ENCODE peak calls at places on chromosomes 7 and 10, in nine cellular contexts. O is AG04449, D is DND-41, T is tibial artery, W is progenitor cell of endocrine pancreas, M is B cell, G is glutamatergic neuron, B is IMR-90, E is transverse colon. N is an unnamed sample.

GRCh38 chr10:2791774-2792443 is 275.4 kb upstream of the PFKP start:
- DNase-seq in O (no peak), D (peak; percentile 76), T (no peak), W (no peak), M (no peak), G (no peak), B (no peak), E (no peak), N (peak; percentile 75)

GRCh38 chr7:83934118-83934734 is 260.4 kb downstream of the SEMA3A start:
- DNase-seq in O (no peak), D (no peak), T (no peak), W (no peak), M (no peak), G (no peak), B (peak; percentile 9), E (no peak), N (no peak)

GRCh38 chr10:650691-651615 is 38.5 kb downstream of the DIP2C start:
- DNase-seq in O (peak; percentile 28), D (no peak), T (no peak), W (no peak), M (peak; percentile 18), G (no peak), B (peak; percentile 78), E (no peak), N (no peak)

GRCh38 chr10:132804785-132805426 is 19.0 kb upstream of the NKX6-2 start:
- DNase-seq in O (no peak), D (no peak), T (no peak), W (no peak), M (no peak), G (peak; percentile 28), B (no peak), E (no peak), N (no peak)

GRCh38 chr7:98301693-98302470 is 20.4 kb downstream of the BRI3 start:
- DNase-seq in O (no peak), D (no peak), T (no peak), W (no peak), M (no peak), G (no peak), B (no peak), E (no peak), N (no peak)

GRCh38 chr10:87659571-87660483 is at the start of gene PAPSS2:
- DNase-seq in O (no peak), D (no peak), T (peak; percentile 70), W (peak; percentile 35), M (peak; percentile 49), G (peak; percentile 69), B (peak; percentile 68), E (peak; percentile 74), N (peak; percentile 25)

GRCh38 chr7:100895956-100896742 is 461 bp upstream of the ACHE start:
- DNase-seq in O (no peak), D (no peak), T (no peak), W (no peak), M (peak; percentile 62), G (peak; percentile 73), B (no peak), E (peak; percentile 78), N (peak; percentile 46)

GRCh38 chr7:83836028-83836427 is 187.1 kb upstream of the SEMA3E start:
- DNase-seq in O (no peak), D (no peak), T (no peak), W (no peak), M (no peak), G (no peak), B (no peak), E (no peak), N (no peak)

GRCh38 chr7:137354361-137354760 is 10.8 kb upstream of the PTN start:
- DNase-seq in O (no peak), D (no peak), T (no peak), W (no peak), M (no peak), G (no peak), B (peak; percentile 69), E (no peak), N (no peak)

GRCh38 chr7:96727534-96728088 is 18.0 kb upstream of the SEM1 start:
- DNase-seq in O (no peak), D (no peak), T (no peak), W (no peak), M (no peak), G (no peak), B (no peak), E (no peak), N (no peak)

GRCh38 chr7:69893915-69894314 is 295.6 kb downstream of the AUTS2 start:
- DNase-seq in O (no peak), D (peak; percentile 24), T (no peak), W (no peak), M (no peak), G (no peak), B (no peak), E (no peak), N (no peak)

GRCh38 chr10:87861566-87861952 is 1.8 kb downstream of the KLLN start:
- DNase-seq in O (no peak), D (peak; percentile 27), T (peak; percentile 82), W (peak; percentile 23), M (peak; percentile 21), G (peak; percentile 49), B (peak; percentile 89), E (peak; percentile 79), N (peak; percentile 54)

GRCh38 chr7:65397730-65398142 is 24.1 kb downstream of the ZNF92 start:
- DNase-seq in O (no peak), D (no peak), T (no peak), W (no peak), M (no peak), G (no peak), B (no peak), E (no peak), N (no peak)

GRCh38 chr7:4906682-4907081 is 23.2 kb upstream of the RADIL start:
- DNase-seq in O (no peak), D (no peak), T (no peak), W (no peak), M (no peak), G (no peak), B (no peak), E (no peak), N (no peak)

GRCh38 chr7:22958742-22959141 is 55.2 kb downstream of the HYCC1 start:
- DNase-seq in O (no peak), D (no peak), T (no peak), W (no peak), M (no peak), G (no peak), B (no peak), E (no peak), N (no peak)

GRCh38 chr7:66152538-66153191 is 38.0 kb downstream of the CRCP start:
- DNase-seq in O (no peak), D (no peak), T (no peak), W (no peak), M (no peak), G (no peak), B (peak; percentile 34), E (no peak), N (no peak)

DNA sequence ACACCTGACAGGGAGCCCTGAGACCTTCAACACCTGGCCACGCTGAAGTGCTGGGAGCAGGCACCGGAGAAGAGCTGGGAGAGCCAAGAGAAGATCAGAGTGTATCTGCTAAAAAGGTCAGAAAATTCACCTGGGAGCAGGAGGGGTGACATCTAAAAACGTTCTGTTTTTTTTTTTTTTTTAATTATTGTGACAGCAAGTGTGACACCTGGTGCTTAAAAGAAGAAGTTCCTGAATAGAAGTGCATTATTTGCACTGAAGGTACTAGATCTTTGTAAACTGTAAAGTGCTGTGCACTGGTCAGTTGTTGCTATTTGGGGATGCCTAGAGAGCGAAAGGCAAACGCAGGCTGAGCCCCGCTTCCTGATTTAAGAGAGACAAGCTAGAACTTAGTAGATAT is 422.0 kb downstream of the PLXNA4 start:
- DNase-seq in O (no peak), D (no peak), T (no peak), W (no peak), M (no peak), G (no peak), B (no peak), E (no peak), N (no peak)
- TF ChIP-seq CTCF in O (no peak), D (no peak), T (no peak), W (no peak), M (no peak), G (no peak), B (no peak), E (no peak), N (no peak)

GRCh38 chr10:61472090-61472674 is 19.0 kb upstream of the TMEM26 start:
- DNase-seq in O (no peak), D (no peak), T (no peak), W (no peak), M (no peak), G (no peak), B (no peak), E (no peak), N (no peak)
- TF ChIP-seq CTCF in O (no peak), D (no peak), T (no peak), W (no peak), M (no peak), G (no peak), B (no peak), E (no peak), N (no peak)

GRCh38 chr7:95632609-95633008 is 36.3 kb upstream of the PDK4 start:
- DNase-seq in O (no peak), D (no peak), T (peak; percentile 53), W (no peak), M (no peak), G (no peak), B (peak; percentile 8), E (no peak), N (no peak)

GRCh38 chr7:95623788-95624187 is 27.5 kb upstream of the PDK4 start:
- DNase-seq in O (no peak), D (no peak), T (no peak), W (no peak), M (no peak), G (no peak), B (no peak), E (no peak), N (no peak)

GRCh38 chr7:95630702-95631458 is 34.6 kb upstream of the PDK4 start:
- DNase-seq in O (no peak), D (no peak), T (no peak), W (no peak), M (no peak), G (no peak), B (no peak), E (no peak), N (no peak)

GRCh38 chr7:95631545-95631944 is 35.2 kb upstream of the PDK4 start:
- DNase-seq in O (no peak), D (no peak), T (no peak), W (no peak), M (no peak), G (no peak), B (no peak), E (no peak), N (no peak)

GRCh38 chr7:95628831-95629439 is 32.6 kb upstream of the PDK4 start:
- DNase-seq in O (no peak), D (no peak), T (no peak), W (no peak), M (no peak), G (no peak), B (peak; percentile 13), E (no peak), N (no peak)
- TF ChIP-seq CTCF in O (no peak), D (no peak), T (peak; percentile 46), W (no peak), M (no peak), G (no peak), B (no peak), E (peak; percentile 6), N (no peak)

GRCh38 chr10:121927841-121928527 is at the start of gene ATE1:
- DNase-seq in O (peak; percentile 36), D (peak; percentile 90), T (peak; percentile 93), W (peak; percentile 78), M (peak; percentile 95), G (peak; percentile 92), B (peak; percentile 88), E (peak; percentile 93), N (peak; percentile 84)
- TF ChIP-seq CTCF in O (peak; percentile 28), D (no peak), T (peak; percentile 5), W (no peak), M (no peak), G (no peak), B (no peak), E (no peak), N (no peak)

GRCh38 chr10:127068485-127068884 is 127.9 kb downstream of the INSYN2A start:
- DNase-seq in O (no peak), D (no peak), T (no peak), W (no peak), M (no peak), G (no peak), B (no peak), E (no peak), N (no peak)
- TF ChIP-seq CTCF in O (no peak), D (no peak), T (no peak), W (no peak), M (no peak), G (no peak), B (no peak), E (no peak), N (no peak)